ENCODE peak calls at places on chromosomes 3 and 15, in seven cellular contexts. One of them, this sample, is unnamed.

GRCh38 chr3:160564205-160564922 is 1.0 kb downstream of the KPNA4 start:
- DNase-seq in transverse colon: peak; percentile 25
- DNase-seq in glutamatergic neuron: peak; percentile 47
- DNase-seq in Right ventricle myocardium superior: no peak
- DNase-seq in EH: peak; percentile 31
- DNase-seq in activated T-helper 1 cell treated with anti-CD3 and anti-CD28 coated beads, Interleukin-12 subunit alpha, Interleukin-12 subunit beta, Interleukin-2, Interleukin-4 antibody, amounts not matched to agents 30 ng/mL and 10 ng/mL and 1 ng/mL, durations not matched to agents 14 hours and 24 hours and 36 hours: peak; percentile 11
- DNase-seq in B cell: peak; percentile 11
- DNase-seq in this sample: peak; percentile 66

GRCh38 chr3:124587053-124587408 is 143.2 kb upstream of the UMPS start:
- DNase-seq in transverse colon: no peak
- DNase-seq in glutamatergic neuron: no peak
- DNase-seq in Right ventricle myocardium superior: no peak
- DNase-seq in EH: peak; percentile 26
- DNase-seq in activated T-helper 1 cell treated with anti-CD3 and anti-CD28 coated beads, Interleukin-12 subunit alpha, Interleukin-12 subunit beta, Interleukin-2, Interleukin-4 antibody, amounts not matched to agents 30 ng/mL and 10 ng/mL and 1 ng/mL, durations not matched to agents 14 hours and 24 hours and 36 hours: no peak
- DNase-seq in B cell: no peak
- DNase-seq in this sample: no peak

GRCh38 chr15:40603935-40604334 is 9.9 kb downstream of the KNL1 start:
- DNase-seq in transverse colon: no peak
- DNase-seq in glutamatergic neuron: no peak
- DNase-seq in Right ventricle myocardium superior: no peak
- DNase-seq in EH: no peak
- DNase-seq in activated T-helper 1 cell treated with anti-CD3 and anti-CD28 coated beads, Interleukin-12 subunit alpha, Interleukin-12 subunit beta, Interleukin-2, Interleukin-4 antibody, amounts not matched to agents 30 ng/mL and 10 ng/mL and 1 ng/mL, durations not matched to agents 14 hours and 24 hours and 36 hours: no peak
- DNase-seq in B cell: no peak
- DNase-seq in this sample: no peak

GRCh38 chr3:58526124-58526957 is 10.6 kb downstream of the ACOX2 start:
- DNase-seq in transverse colon: no peak
- DNase-seq in glutamatergic neuron: no peak
- DNase-seq in Right ventricle myocardium superior: no peak
- DNase-seq in EH: peak; percentile 92
- DNase-seq in activated T-helper 1 cell treated with anti-CD3 and anti-CD28 coated beads, Interleukin-12 subunit alpha, Interleukin-12 subunit beta, Interleukin-2, Interleukin-4 antibody, amounts not matched to agents 30 ng/mL and 10 ng/mL and 1 ng/mL, durations not matched to agents 14 hours and 24 hours and 36 hours: no peak
- DNase-seq in B cell: no peak
- DNase-seq in this sample: no peak

GRCh38 chr3:43733459-43734384 is 43.0 kb downstream of the ABHD5 start:
- DNase-seq in transverse colon: no peak
- DNase-seq in glutamatergic neuron: no peak
- DNase-seq in Right ventricle myocardium superior: peak; percentile 65
- DNase-seq in EH: peak; percentile 94
- DNase-seq in activated T-helper 1 cell treated with anti-CD3 and anti-CD28 coated beads, Interleukin-12 subunit alpha, Interleukin-12 subunit beta, Interleukin-2, Interleukin-4 antibody, amounts not matched to agents 30 ng/mL and 10 ng/mL and 1 ng/mL, durations not matched to agents 14 hours and 24 hours and 36 hours: no peak
- DNase-seq in B cell: no peak
- DNase-seq in this sample: no peak

GRCh38 chr3:71184252-71184651 is 399.3 kb downstream of the FOXP1 start:
- DNase-seq in transverse colon: no peak
- DNase-seq in glutamatergic neuron: no peak
- DNase-seq in Right ventricle myocardium superior: no peak
- DNase-seq in EH: no peak
- DNase-seq in activated T-helper 1 cell treated with anti-CD3 and anti-CD28 coated beads, Interleukin-12 subunit alpha, Interleukin-12 subunit beta, Interleukin-2, Interleukin-4 antibody, amounts not matched to agents 30 ng/mL and 10 ng/mL and 1 ng/mL, durations not matched to agents 14 hours and 24 hours and 36 hours: no peak
- DNase-seq in B cell: no peak
- DNase-seq in this sample: no peak

GRCh38 chr3:50221413-50222168 is 14.4 kb upstream of the GNAI2 start:
- DNase-seq in transverse colon: no peak
- DNase-seq in glutamatergic neuron: no peak
- DNase-seq in Right ventricle myocardium superior: no peak
- DNase-seq in EH: no peak
- DNase-seq in activated T-helper 1 cell treated with anti-CD3 and anti-CD28 coated beads, Interleukin-12 subunit alpha, Interleukin-12 subunit beta, Interleukin-2, Interleukin-4 antibody, amounts not matched to agents 30 ng/mL and 10 ng/mL and 1 ng/mL, durations not matched to agents 14 hours and 24 hours and 36 hours: no peak
- DNase-seq in B cell: no peak
- DNase-seq in this sample: no peak

GRCh38 chr3:151301787-151302186 is 14.8 kb downstream of the GPR87 start:
- DNase-seq in transverse colon: no peak
- DNase-seq in glutamatergic neuron: no peak
- DNase-seq in Right ventricle myocardium superior: no peak
- DNase-seq in EH: peak; percentile 48
- DNase-seq in activated T-helper 1 cell treated with anti-CD3 and anti-CD28 coated beads, Interleukin-12 subunit alpha, Interleukin-12 subunit beta, Interleukin-2, Interleukin-4 antibody, amounts not matched to agents 30 ng/mL and 10 ng/mL and 1 ng/mL, durations not matched to agents 14 hours and 24 hours and 36 hours: no peak
- DNase-seq in B cell: no peak
- DNase-seq in this sample: no peak

GRCh38 chr15:58087870-58088269 is 22.4 kb upstream of the ALDH1A2 start:
- DNase-seq in transverse colon: no peak
- DNase-seq in glutamatergic neuron: no peak
- DNase-seq in Right ventricle myocardium superior: no peak
- DNase-seq in EH: no peak
- DNase-seq in activated T-helper 1 cell treated with anti-CD3 and anti-CD28 coated beads, Interleukin-12 subunit alpha, Interleukin-12 subunit beta, Interleukin-2, Interleukin-4 antibody, amounts not matched to agents 30 ng/mL and 10 ng/mL and 1 ng/mL, durations not matched to agents 14 hours and 24 hours and 36 hours: no peak
- DNase-seq in B cell: no peak
- DNase-seq in this sample: no peak

GRCh38 chr15:25372298-25372697 is 66.5 kb downstream of the UBE3A start:
- DNase-seq in transverse colon: no peak
- DNase-seq in glutamatergic neuron: no peak
- DNase-seq in Right ventricle myocardium superior: no peak
- DNase-seq in EH: peak; percentile 65
- DNase-seq in activated T-helper 1 cell treated with anti-CD3 and anti-CD28 coated beads, Interleukin-12 subunit alpha, Interleukin-12 subunit beta, Interleukin-2, Interleukin-4 antibody, amounts not matched to agents 30 ng/mL and 10 ng/mL and 1 ng/mL, durations not matched to agents 14 hours and 24 hours and 36 hours: no peak
- DNase-seq in B cell: no peak
- DNase-seq in this sample: no peak

GRCh38 chr3:160400048-160400630 is 689 bp downstream of the SMC4 start:
- DNase-seq in transverse colon: peak; percentile 48
- DNase-seq in glutamatergic neuron: peak; percentile 48
- DNase-seq in Right ventricle myocardium superior: peak; percentile 71
- DNase-seq in EH: peak; percentile 75
- DNase-seq in activated T-helper 1 cell treated with anti-CD3 and anti-CD28 coated beads, Interleukin-12 subunit alpha, Interleukin-12 subunit beta, Interleukin-2, Interleukin-4 antibody, amounts not matched to agents 30 ng/mL and 10 ng/mL and 1 ng/mL, durations not matched to agents 14 hours and 24 hours and 36 hours: peak; percentile 26
- DNase-seq in B cell: peak; percentile 54
- DNase-seq in this sample: no peak

GRCh38 chr3:143311096-143311495 is 191.5 kb downstream of the CHST2 start:
- DNase-seq in transverse colon: no peak
- DNase-seq in glutamatergic neuron: no peak
- DNase-seq in Right ventricle myocardium superior: no peak
- DNase-seq in EH: no peak
- DNase-seq in activated T-helper 1 cell treated with anti-CD3 and anti-CD28 coated beads, Interleukin-12 subunit alpha, Interleukin-12 subunit beta, Interleukin-2, Interleukin-4 antibody, amounts not matched to agents 30 ng/mL and 10 ng/mL and 1 ng/mL, durations not matched to agents 14 hours and 24 hours and 36 hours: no peak
- DNase-seq in B cell: no peak
- DNase-seq in this sample: no peak

GRCh38 chr3:137770066-137770805 is 6.1 kb downstream of the SOX14 start:
- DNase-seq in transverse colon: no peak
- DNase-seq in glutamatergic neuron: peak; percentile 21
- DNase-seq in Right ventricle myocardium superior: no peak
- DNase-seq in EH: no peak
- DNase-seq in activated T-helper 1 cell treated with anti-CD3 and anti-CD28 coated beads, Interleukin-12 subunit alpha, Interleukin-12 subunit beta, Interleukin-2, Interleukin-4 antibody, amounts not matched to agents 30 ng/mL and 10 ng/mL and 1 ng/mL, durations not matched to agents 14 hours and 24 hours and 36 hours: no peak
- DNase-seq in B cell: no peak
- DNase-seq in this sample: no peak

GRCh38 chr3:188133219-188133618 is 20.7 kb upstream of the LPP start:
- DNase-seq in transverse colon: no peak
- DNase-seq in glutamatergic neuron: no peak
- DNase-seq in Right ventricle myocardium superior: no peak
- DNase-seq in EH: peak; percentile 59
- DNase-seq in activated T-helper 1 cell treated with anti-CD3 and anti-CD28 coated beads, Interleukin-12 subunit alpha, Interleukin-12 subunit beta, Interleukin-2, Interleukin-4 antibody, amounts not matched to agents 30 ng/mL and 10 ng/mL and 1 ng/mL, durations not matched to agents 14 hours and 24 hours and 36 hours: no peak
- DNase-seq in B cell: no peak
- DNase-seq in this sample: no peak

GRCh38 chr15:85116925-85117646 is 135.4 kb downstream of the PDE8A start:
- DNase-seq in transverse colon: no peak
- DNase-seq in glutamatergic neuron: no peak
- DNase-seq in Right ventricle myocardium superior: no peak
- DNase-seq in EH: no peak
- DNase-seq in activated T-helper 1 cell treated with anti-CD3 and anti-CD28 coated beads, Interleukin-12 subunit alpha, Interleukin-12 subunit beta, Interleukin-2, Interleukin-4 antibody, amounts not matched to agents 30 ng/mL and 10 ng/mL and 1 ng/mL, durations not matched to agents 14 hours and 24 hours and 36 hours: no peak
- DNase-seq in B cell: no peak
- DNase-seq in this sample: no peak

GRCh38 chr3:101070260-101071121 is 77.3 kb upstream of the ABI3BP start:
- DNase-seq in transverse colon: peak; percentile 84
- DNase-seq in glutamatergic neuron: peak; percentile 78
- DNase-seq in Right ventricle myocardium superior: peak; percentile 77
- DNase-seq in EH: peak; percentile 15
- DNase-seq in activated T-helper 1 cell treated with anti-CD3 and anti-CD28 coated beads, Interleukin-12 subunit alpha, Interleukin-12 subunit beta, Interleukin-2, Interleukin-4 antibody, amounts not matched to agents 30 ng/mL and 10 ng/mL and 1 ng/mL, durations not matched to agents 14 hours and 24 hours and 36 hours: peak; percentile 32
- DNase-seq in B cell: peak; percentile 54
- DNase-seq in this sample: no peak

GRCh38 chr15:65421360-65422215 is 1.2 kb downstream of the IGDCC4 start:
- DNase-seq in transverse colon: peak; percentile 19
- DNase-seq in glutamatergic neuron: peak; percentile 94
- DNase-seq in Right ventricle myocardium superior: peak; percentile 78
- DNase-seq in EH: peak; percentile 43
- DNase-seq in activated T-helper 1 cell treated with anti-CD3 and anti-CD28 coated beads, Interleukin-12 subunit alpha, Interleukin-12 subunit beta, Interleukin-2, Interleukin-4 antibody, amounts not matched to agents 30 ng/mL and 10 ng/mL and 1 ng/mL, durations not matched to agents 14 hours and 24 hours and 36 hours: no peak
- DNase-seq in B cell: peak; percentile 31
- DNase-seq in this sample: peak; percentile 85

GRCh38 chr3:71444028-71444860 is 139.3 kb downstream of the FOXP1 start:
- DNase-seq in transverse colon: peak; percentile 64
- DNase-seq in glutamatergic neuron: no peak
- DNase-seq in Right ventricle myocardium superior: peak; percentile 63
- DNase-seq in EH: peak; percentile 80
- DNase-seq in activated T-helper 1 cell treated with anti-CD3 and anti-CD28 coated beads, Interleukin-12 subunit alpha, Interleukin-12 subunit beta, Interleukin-2, Interleukin-4 antibody, amounts not matched to agents 30 ng/mL and 10 ng/mL and 1 ng/mL, durations not matched to agents 14 hours and 24 hours and 36 hours: peak; percentile 71
- DNase-seq in B cell: peak; percentile 84
- DNase-seq in this sample: no peak

GRCh38 chr3:114192141-114192540 is 13.3 kb upstream of the DRD3 start:
- DNase-seq in transverse colon: no peak
- DNase-seq in glutamatergic neuron: no peak
- DNase-seq in Right ventricle myocardium superior: no peak
- DNase-seq in EH: no peak
- DNase-seq in activated T-helper 1 cell treated with anti-CD3 and anti-CD28 coated beads, Interleukin-12 subunit alpha, Interleukin-12 subunit beta, Interleukin-2, Interleukin-4 antibody, amounts not matched to agents 30 ng/mL and 10 ng/mL and 1 ng/mL, durations not matched to agents 14 hours and 24 hours and 36 hours: no peak
- DNase-seq in B cell: no peak
- DNase-seq in this sample: no peak

GRCh38 chr3:25165306-25165705 is 262.8 kb upstream of the RARB start:
- DNase-seq in transverse colon: no peak
- DNase-seq in glutamatergic neuron: no peak
- DNase-seq in Right ventricle myocardium superior: no peak
- DNase-seq in EH: no peak
- DNase-seq in activated T-helper 1 cell treated with anti-CD3 and anti-CD28 coated beads, Interleukin-12 subunit alpha, Interleukin-12 subunit beta, Interleukin-2, Interleukin-4 antibody, amounts not matched to agents 30 ng/mL and 10 ng/mL and 1 ng/mL, durations not matched to agents 14 hours and 24 hours and 36 hours: no peak
- DNase-seq in B cell: no peak
- DNase-seq in this sample: no peak

GRCh38 chr3:115074502-115074901 is 72.6 kb downstream of the ZBTB20 start:
- DNase-seq in transverse colon: no peak
- DNase-seq in glutamatergic neuron: no peak
- DNase-seq in Right ventricle myocardium superior: no peak
- DNase-seq in EH: peak; percentile 58
- DNase-seq in activated T-helper 1 cell treated with anti-CD3 and anti-CD28 coated beads, Interleukin-12 subunit alpha, Interleukin-12 subunit beta, Interleukin-2, Interleukin-4 antibody, amounts not matched to agents 30 ng/mL and 10 ng/mL and 1 ng/mL, durations not matched to agents 14 hours and 24 hours and 36 hours: no peak
- DNase-seq in B cell: no peak
- DNase-seq in this sample: no peak

GRCh38 chr3:81910244-81910852 is 148.9 kb upstream of the GBE1 start:
- DNase-seq in transverse colon: no peak
- DNase-seq in glutamatergic neuron: no peak
- DNase-seq in Right ventricle myocardium superior: no peak
- DNase-seq in EH: peak; percentile 39
- DNase-seq in activated T-helper 1 cell treated with anti-CD3 and anti-CD28 coated beads, Interleukin-12 subunit alpha, Interleukin-12 subunit beta, Interleukin-2, Interleukin-4 antibody, amounts not matched to agents 30 ng/mL and 10 ng/mL and 1 ng/mL, durations not matched to agents 14 hours and 24 hours and 36 hours: no peak
- DNase-seq in B cell: peak; percentile 42
- DNase-seq in this sample: no peak

GRCh38 chr15:23648920-23649515 is 1.4 kb upstream of the MAGEL2 start:
- DNase-seq in transverse colon: peak; percentile 40
- DNase-seq in glutamatergic neuron: peak; percentile 84
- DNase-seq in Right ventricle myocardium superior: peak; percentile 47
- DNase-seq in EH: no peak
- DNase-seq in activated T-helper 1 cell treated with anti-CD3 and anti-CD28 coated beads, Interleukin-12 subunit alpha, Interleukin-12 subunit beta, Interleukin-2, Interleukin-4 antibody, amounts not matched to agents 30 ng/mL and 10 ng/mL and 1 ng/mL, durations not matched to agents 14 hours and 24 hours and 36 hours: no peak
- DNase-seq in B cell: peak; percentile 12
- DNase-seq in this sample: peak; percentile 37

GRCh38 chr3:185934726-185935464 is 2.9 kb downstream of the TRA2B start:
- DNase-seq in transverse colon: no peak
- DNase-seq in glutamatergic neuron: no peak
- DNase-seq in Right ventricle myocardium superior: no peak
- DNase-seq in EH: peak; percentile 33
- DNase-seq in activated T-helper 1 cell treated with anti-CD3 and anti-CD28 coated beads, Interleukin-12 subunit alpha, Interleukin-12 subunit beta, Interleukin-2, Interleukin-4 antibody, amounts not matched to agents 30 ng/mL and 10 ng/mL and 1 ng/mL, durations not matched to agents 14 hours and 24 hours and 36 hours: no peak
- DNase-seq in B cell: no peak
- DNase-seq in this sample: no peak

GRCh38 chr3:58683001-58683845 is 16.6 kb upstream of the FAM3D start:
- DNase-seq in transverse colon: no peak
- DNase-seq in glutamatergic neuron: no peak
- DNase-seq in Right ventricle myocardium superior: no peak
- DNase-seq in EH: peak; percentile 67
- DNase-seq in activated T-helper 1 cell treated with anti-CD3 and anti-CD28 coated beads, Interleukin-12 subunit alpha, Interleukin-12 subunit beta, Interleukin-2, Interleukin-4 antibody, amounts not matched to agents 30 ng/mL and 10 ng/mL and 1 ng/mL, durations not matched to agents 14 hours and 24 hours and 36 hours: no peak
- DNase-seq in B cell: no peak
- DNase-seq in this sample: no peak

GRCh38 chr3:173663664-173664063 is 266.1 kb downstream of the NLGN1 start:
- DNase-seq in transverse colon: no peak
- DNase-seq in glutamatergic neuron: no peak
- DNase-seq in Right ventricle myocardium superior: no peak
- DNase-seq in EH: peak; percentile 79
- DNase-seq in activated T-helper 1 cell treated with anti-CD3 and anti-CD28 coated beads, Interleukin-12 subunit alpha, Interleukin-12 subunit beta, Interleukin-2, Interleukin-4 antibody, amounts not matched to agents 30 ng/mL and 10 ng/mL and 1 ng/mL, durations not matched to agents 14 hours and 24 hours and 36 hours: no peak
- DNase-seq in B cell: no peak
- DNase-seq in this sample: no peak

GRCh38 chr3:62373714-62374333 is 474 bp upstream of the FEZF2 start:
- DNase-seq in transverse colon: no peak
- DNase-seq in glutamatergic neuron: no peak
- DNase-seq in Right ventricle myocardium superior: no peak
- DNase-seq in EH: no peak
- DNase-seq in activated T-helper 1 cell treated with anti-CD3 and anti-CD28 coated beads, Interleukin-12 subunit alpha, Interleukin-12 subunit beta, Interleukin-2, Interleukin-4 antibody, amounts not matched to agents 30 ng/mL and 10 ng/mL and 1 ng/mL, durations not matched to agents 14 hours and 24 hours and 36 hours: no peak
- DNase-seq in B cell: no peak
- DNase-seq in this sample: peak; percentile 92

GRCh38 chr15:90869601-90870353 is 1.4 kb downstream of the FURIN start:
- DNase-seq in transverse colon: peak; percentile 60
- DNase-seq in glutamatergic neuron: no peak
- DNase-seq in Right ventricle myocardium superior: peak; percentile 89
- DNase-seq in EH: peak; percentile 88
- DNase-seq in activated T-helper 1 cell treated with anti-CD3 and anti-CD28 coated beads, Interleukin-12 subunit alpha, Interleukin-12 subunit beta, Interleukin-2, Interleukin-4 antibody, amounts not matched to agents 30 ng/mL and 10 ng/mL and 1 ng/mL, durations not matched to agents 14 hours and 24 hours and 36 hours: peak; percentile 61
- DNase-seq in B cell: no peak
- DNase-seq in this sample: no peak

GRCh38 chr3:159854500-159855124 is 134.0 kb upstream of the IL12A start:
- DNase-seq in transverse colon: no peak
- DNase-seq in glutamatergic neuron: no peak
- DNase-seq in Right ventricle myocardium superior: no peak
- DNase-seq in EH: peak; percentile 97
- DNase-seq in activated T-helper 1 cell treated with anti-CD3 and anti-CD28 coated beads, Interleukin-12 subunit alpha, Interleukin-12 subunit beta, Interleukin-2, Interleukin-4 antibody, amounts not matched to agents 30 ng/mL and 10 ng/mL and 1 ng/mL, durations not matched to agents 14 hours and 24 hours and 36 hours: no peak
- DNase-seq in B cell: no peak
- DNase-seq in this sample: peak; percentile 50

GRCh38 chr15:41790756-41791546 is 16.7 kb downstream of the MAPKBP1 start:
- DNase-seq in transverse colon: no peak
- DNase-seq in glutamatergic neuron: no peak
- DNase-seq in Right ventricle myocardium superior: no peak
- DNase-seq in EH: peak; percentile 78
- DNase-seq in activated T-helper 1 cell treated with anti-CD3 and anti-CD28 coated beads, Interleukin-12 subunit alpha, Interleukin-12 subunit beta, Interleukin-2, Interleukin-4 antibody, amounts not matched to agents 30 ng/mL and 10 ng/mL and 1 ng/mL, durations not matched to agents 14 hours and 24 hours and 36 hours: no peak
- DNase-seq in B cell: no peak
- DNase-seq in this sample: no peak

GRCh38 chr3:186540444-186541226 is 3.5 kb downstream of the CRYGS start:
- DNase-seq in transverse colon: peak; percentile 78
- DNase-seq in glutamatergic neuron: peak; percentile 72
- DNase-seq in Right ventricle myocardium superior: peak; percentile 47
- DNase-seq in EH: peak; percentile 78
- DNase-seq in activated T-helper 1 cell treated with anti-CD3 and anti-CD28 coated beads, Interleukin-12 subunit alpha, Interleukin-12 subunit beta, Interleukin-2, Interleukin-4 antibody, amounts not matched to agents 30 ng/mL and 10 ng/mL and 1 ng/mL, durations not matched to agents 14 hours and 24 hours and 36 hours: peak; percentile 76
- DNase-seq in B cell: peak; percentile 88
- DNase-seq in this sample: peak; percentile 78

This sample was measured in retina.